ENCODE peak calls at places on chromosomes 12 and 14, in nine cellular contexts. Y is COR-L47; A is GM04504; F is stimulated activated CD4-positive, alpha-beta T cell treated with anti-CD3 and anti-CD28 coated beads, Interleukin-2, amount 100 ng/mL, for 24 hours; X is CD4-positive, alpha-beta T cell; I is NCI-H460; R is GM03348; L is T-helper 17 cell; D is uterus. M is an unnamed sample.

GRCh38 chr12:115166698-115167315 is 482.8 kb upstream of the TBX3 start:
- DNase-seq in Y (no peak), A (no peak), F (no peak), X (no peak), I (no peak), R (peak; percentile 22), L (no peak), D (no peak), M (peak; percentile 59)

GRCh38 chr14:57400556-57401494 is 10.4 kb downstream of the NAA30 start:
- DNase-seq in Y (no peak), A (no peak), F (no peak), X (no peak), I (no peak), R (no peak), L (no peak), D (no peak), M (no peak)

GRCh38 chr12:28027947-28028724 is 55.6 kb upstream of the PTHLH start:
- DNase-seq in Y (no peak), A (no peak), F (no peak), X (no peak), I (no peak), R (no peak), L (no peak), D (no peak), M (no peak)

GRCh38 chr14:36217732-36218131 is 41.2 kb upstream of the PTCSC3 start:
- DNase-seq in Y (no peak), A (no peak), F (no peak), X (no peak), I (no peak), R (no peak), L (no peak), D (no peak), M (no peak)

GRCh38 chr12:18275974-18276373 is 14.7 kb downstream of the PIK3C2G start:
- DNase-seq in Y (no peak), A (no peak), F (no peak), X (no peak), I (no peak), R (peak; percentile 8), L (no peak), D (no peak), M (no peak)

GRCh38 chr12:47837190-47838171 is 17.8 kb upstream of the HDAC7 start:
- DNase-seq in Y (peak; percentile 58), A (peak; percentile 44), F (peak; percentile 75), X (peak; percentile 58), I (peak; percentile 77), R (peak; percentile 79), L (peak; percentile 57), D (peak; percentile 79), M (peak; percentile 86)

GRCh38 chr12:67714648-67715047 is 66.1 kb downstream of the DYRK2 start:
- DNase-seq in Y (peak; percentile 5), A (no peak), F (no peak), X (no peak), I (no peak), R (no peak), L (no peak), D (no peak), M (no peak)

GRCh38 chr12:49538740-49539403 is at the start of gene KCNH3:
- DNase-seq in Y (peak; percentile 90), A (peak; percentile 23), F (peak; percentile 82), X (peak; percentile 86), I (peak; percentile 61), R (peak; percentile 93), L (peak; percentile 87), D (peak; percentile 67), M (peak; percentile 55)

GRCh38 chr14:94124582-94125377 is 4.6 kb downstream of the IFI27L2 start:
- DNase-seq in Y (no peak), A (no peak), F (no peak), X (no peak), I (no peak), R (no peak), L (no peak), D (no peak), M (no peak)

GRCh38 chr12:126760109-126760508 is 1506.9 kb upstream of the TMEM132C start:
- DNase-seq in Y (no peak), A (no peak), F (no peak), X (no peak), I (no peak), R (no peak), L (no peak), D (no peak), M (no peak)

GRCh38 chr14:51302319-51303030 is 62.4 kb downstream of the TMX1 start:
- DNase-seq in Y (peak; percentile 56), A (no peak), F (no peak), X (no peak), I (no peak), R (peak; percentile 17), L (no peak), D (no peak), M (no peak)

GRCh38 chr12:52587563-52587962 is 13.7 kb downstream of the KRT72 start:
- DNase-seq in Y (no peak), A (no peak), F (no peak), X (no peak), I (no peak), R (no peak), L (no peak), D (no peak), M (no peak)

GRCh38 chr14:53626771-53627170 is 329.9 kb downstream of the BMP4 start:
- DNase-seq in Y (no peak), A (no peak), F (no peak), X (no peak), I (no peak), R (no peak), L (no peak), D (no peak), M (no peak)

GRCh38 chr14:92637228-92637627 is 111.2 kb downstream of the LGMN start:
- DNase-seq in Y (peak; percentile 67), A (no peak), F (no peak), X (no peak), I (no peak), R (no peak), L (no peak), D (no peak), M (no peak)

GRCh38 chr12:49368240-49368600 is 958 bp downstream of the SPATS2 start:
- DNase-seq in Y (no peak), A (no peak), F (no peak), X (no peak), I (no peak), R (no peak), L (no peak), D (no peak), M (no peak)

GRCh38 chr12:131869871-131870418 is 24.5 kb upstream of the ULK1 start:
- DNase-seq in Y (no peak), A (peak; percentile 57), F (no peak), X (no peak), I (peak; percentile 87), R (peak; percentile 67), L (no peak), D (no peak), M (peak; percentile 30)

GRCh38 chr12:133080051-133080618 is 588 bp upstream of the ZNF140 start:
- DNase-seq in Y (peak; percentile 99), A (peak; percentile 97), F (peak; percentile 91), X (peak; percentile 94), I (peak; percentile 100), R (peak; percentile 92), L (peak; percentile 92), D (peak; percentile 98), M (peak; percentile 99)

GRCh38 chr12:124369901-124370378 is 75.0 kb downstream of the RFLNA start:
- DNase-seq in Y (no peak), A (no peak), F (no peak), X (no peak), I (no peak), R (no peak), L (no peak), D (no peak), M (no peak)

GRCh38 chr12:59559702-59560101 is 36.1 kb upstream of the SLC16A7 start:
- DNase-seq in Y (no peak), A (no peak), F (no peak), X (no peak), I (no peak), R (no peak), L (no peak), D (no peak), M (no peak)

GRCh38 chr12:59070534-59070933 is 150.2 kb upstream of the LRIG3 start:
- DNase-seq in Y (peak; percentile 28), A (no peak), F (no peak), X (no peak), I (no peak), R (no peak), L (no peak), D (no peak), M (no peak)

GRCh38 chr12:31647106-31647505 is 12.4 kb upstream of the ETFBKMT start:
- DNase-seq in Y (no peak), A (no peak), F (no peak), X (no peak), I (no peak), R (no peak), L (no peak), D (no peak), M (no peak)

GRCh38 chr12:27703720-27704452 is 6.7 kb upstream of the MRPS35 start:
- DNase-seq in Y (peak; percentile 37), A (peak; percentile 75), F (peak; percentile 74), X (peak; percentile 59), I (peak; percentile 88), R (peak; percentile 87), L (peak; percentile 30), D (peak; percentile 49), M (peak; percentile 99)

GRCh38 chr14:54773171-54774006 is 129.2 kb downstream of the GCH1 start:
- DNase-seq in Y (peak; percentile 85), A (peak; percentile 99), F (peak; percentile 80), X (peak; percentile 41), I (peak; percentile 95), R (peak; percentile 94), L (peak; percentile 53), D (peak; percentile 90), M (peak; percentile 100)

GRCh38 chr12:44078273-44078672 is 242.4 kb downstream of the TMEM117 start:
- DNase-seq in Y (no peak), A (no peak), F (no peak), X (no peak), I (no peak), R (no peak), L (no peak), D (no peak), M (no peak)

GRCh38 chr12:107759410-107759809 is 1.5 kb downstream of the PRDM4 start:
- DNase-seq in Y (peak; percentile 44), A (peak; percentile 74), F (peak; percentile 11), X (no peak), I (peak; percentile 27), R (peak; percentile 72), L (no peak), D (no peak), M (peak; percentile 73)

GRCh38 chr14:64417042-64417770 is 29.1 kb downstream of the MTHFD1 start:
- DNase-seq in Y (no peak), A (no peak), F (no peak), X (no peak), I (no peak), R (peak; percentile 15), L (no peak), D (no peak), M (peak; percentile 40)

GRCh38 chr14:75566321-75566720 is 12.1 kb upstream of the FLVCR2 start:
- DNase-seq in Y (no peak), A (no peak), F (peak; percentile 82), X (peak; percentile 53), I (no peak), R (no peak), L (peak; percentile 67), D (no peak), M (no peak)

GRCh38 chr12:5096241-5096880 is 52.7 kb downstream of the KCNA5 start:
- DNase-seq in Y (no peak), A (no peak), F (no peak), X (no peak), I (no peak), R (peak; percentile 63), L (no peak), D (no peak), M (peak; percentile 23)

GRCh38 chr12:89448526-89448925 is 76.1 kb downstream of the GALNT4 start:
- DNase-seq in Y (no peak), A (no peak), F (no peak), X (no peak), I (no peak), R (no peak), L (no peak), D (no peak), M (no peak)